ENCODE peak calls at places on chromosomes 13 and 19, in eight cellular contexts. B, T, H, E, Z, Q, L and K are unnamed samples.

GRCh38 chr13:59337070-59337469 is 826.7 kb downstream of the DIAPH3 start:
- DNase-seq in B (no peak), T (no peak), H (no peak), E (no peak), Z (no peak), Q (no peak), L (no peak), K (no peak)

GRCh38 chr19:46753420-46754155 is 7.3 kb upstream of the STRN4 start:
- DNase-seq in B (peak), T (peak), H (peak), E (no peak), Z (peak), Q (peak), L (no peak), K (no peak)

GRCh38 chr19:16612631-16613030 is 15.4 kb downstream of the MED26 start:
- DNase-seq in B (no peak), T (no peak), H (peak), E (no peak), Z (no peak), Q (no peak), L (no peak), K (no peak)

GRCh38 chr13:25380741-25381324 is 9.1 kb downstream of the ATP8A2 start:
- DNase-seq in B (no peak), T (no peak), H (no peak), E (no peak), Z (no peak), Q (no peak), L (no peak), K (no peak)

GRCh38 chr19:18814063-18814462 is 17.7 kb upstream of the UPF1 start:
- DNase-seq in B (no peak), T (no peak), H (peak), E (no peak), Z (no peak), Q (no peak), L (no peak), K (peak)

GRCh38 chr13:104683789-104684188 is 1617.6 kb upstream of the SLC10A2 start:
- DNase-seq in B (no peak), T (no peak), H (no peak), E (no peak), Z (no peak), Q (no peak), L (no peak), K (no peak)

GRCh38 chr13:65940720-65941119 is 1289.4 kb downstream of the PCDH9 start:
- DNase-seq in B (no peak), T (no peak), H (no peak), E (no peak), Z (no peak), Q (peak), L (no peak), K (no peak)

GRCh38 chr13:42225051-42225450 is 46.9 kb upstream of the AKAP11 start:
- DNase-seq in B (no peak), T (no peak), H (no peak), E (no peak), Z (no peak), Q (no peak), L (no peak), K (no peak)

GRCh38 chr13:98959775-98960325 is 18.0 kb downstream of the DOCK9 start:
- DNase-seq in B (no peak), T (no peak), H (no peak), E (no peak), Z (no peak), Q (no peak), L (no peak), K (no peak)

GRCh38 chr19:342128-342455 is 2.5 kb downstream of the MIER2 start:
- DNase-seq in B (no peak), T (no peak), H (no peak), E (no peak), Z (no peak), Q (no peak), L (no peak), K (no peak)

GRCh38 chr19:45211751-45212381 is 33.3 kb downstream of the BLOC1S3 start:
- DNase-seq in B (no peak), T (peak), H (no peak), E (no peak), Z (no peak), Q (peak), L (no peak), K (peak)

GRCh38 chr13:102693250-102693649 is 1.6 kb downstream of the METTL21C start:
- DNase-seq in B (no peak), T (no peak), H (no peak), E (no peak), Z (no peak), Q (no peak), L (no peak), K (no peak)

GRCh38 chr19:16920816-16921529 is 32.2 kb downstream of the F2RL3 start:
- DNase-seq in B (no peak), T (no peak), H (peak), E (no peak), Z (no peak), Q (no peak), L (no peak), K (peak)

GRCh38 chr13:111431241-111431640 is 110.8 kb downstream of the TEX29 start:
- DNase-seq in B (no peak), T (no peak), H (no peak), E (no peak), Z (no peak), Q (no peak), L (no peak), K (no peak)

GRCh38 chr13:75934889-75935288 is 298.8 kb downstream of the LMO7 start:
- DNase-seq in B (no peak), T (no peak), H (no peak), E (no peak), Z (no peak), Q (no peak), L (no peak), K (peak)

GRCh38 chr13:33931397-33931987 is 113.5 kb downstream of the RFC3 start:
- DNase-seq in B (no peak), T (no peak), H (peak), E (no peak), Z (no peak), Q (peak), L (no peak), K (peak)

GRCh38 chr13:85266331-85266730 is 532.9 kb downstream of the SLITRK6 start:
- DNase-seq in B (no peak), T (no peak), H (no peak), E (no peak), Z (no peak), Q (no peak), L (no peak), K (no peak)

GRCh38 chr13:43026262-43026661 is 2.9 kb downstream of the DNAJC15 start:
- DNase-seq in B (no peak), T (no peak), H (no peak), E (no peak), Z (no peak), Q (no peak), L (no peak), K (no peak)

GRCh38 chr13:71039440-71039839 is 827.6 kb downstream of the DACH1 start:
- DNase-seq in B (no peak), T (no peak), H (no peak), E (no peak), Z (no peak), Q (no peak), L (no peak), K (no peak)

GRCh38 chr19:47730521-47730889 is 14.8 kb upstream of the NOP53 start:
- DNase-seq in B (no peak), T (no peak), H (no peak), E (no peak), Z (no peak), Q (no peak), L (no peak), K (no peak)

GRCh38 chr13:49376121-49376520 is 67.7 kb downstream of the CAB39L start:
- DNase-seq in B (no peak), T (no peak), H (no peak), E (no peak), Z (no peak), Q (no peak), L (no peak), K (no peak)

GRCh38 chr13:32164622-32165268 is 133.2 kb downstream of the FRY start:
- DNase-seq in B (peak), T (no peak), H (peak), E (no peak), Z (no peak), Q (peak), L (no peak), K (peak)

GRCh38 chr19:49011194-49011593 is 5.7 kb downstream of the LHB start:
- DNase-seq in B (no peak), T (no peak), H (no peak), E (no peak), Z (no peak), Q (no peak), L (no peak), K (no peak)

GRCh38 chr13:95087746-95088305 is 213.4 kb downstream of the ABCC4 start:
- DNase-seq in B (no peak), T (no peak), H (peak), E (no peak), Z (no peak), Q (no peak), L (no peak), K (peak)

GRCh38 chr13:50576156-50576555 is 267.3 kb downstream of the DLEU7 start:
- DNase-seq in B (no peak), T (no peak), H (no peak), E (no peak), Z (no peak), Q (peak), L (no peak), K (no peak)

GRCh38 chr19:46408611-46409039 is 4.7 kb downstream of the CCDC8 start:
- DNase-seq in B (no peak), T (no peak), H (peak), E (peak), Z (no peak), Q (peak), L (no peak), K (no peak)

GRCh38 chr13:77040076-77040475 is 13.1 kb upstream of the FBXL3 start:
- DNase-seq in B (no peak), T (no peak), H (no peak), E (no peak), Z (no peak), Q (peak), L (no peak), K (no peak)

GRCh38 chr13:24212254-24212653 is 51.7 kb downstream of the SPATA13 start:
- DNase-seq in B (no peak), T (no peak), H (no peak), E (no peak), Z (no peak), Q (peak), L (no peak), K (no peak)

GRCh38 chr19:13953021-13953531 is 767 bp downstream of the DCAF15 start:
- DNase-seq in B (no peak), T (no peak), H (peak), E (no peak), Z (no peak), Q (no peak), L (peak), K (peak)

GRCh38 chr13:32036131-32036695 is 4.6 kb downstream of the FRY start:
- DNase-seq in B (no peak), T (no peak), H (peak), E (no peak), Z (no peak), Q (no peak), L (no peak), K (no peak)

GRCh38 chr19:7989071-7989575 is 16.3 kb downstream of the ELAVL1 start:
- DNase-seq in B (no peak), T (no peak), H (no peak), E (no peak), Z (no peak), Q (no peak), L (no peak), K (peak)

GRCh38 chr19:5048091-5048726 is 79.3 kb downstream of the KDM4B start:
- DNase-seq in B (peak), T (peak), H (peak), E (peak), Z (peak), Q (peak), L (peak), K (peak)

GRCh38 chr13:55160911-55161310 is 1979.8 kb upstream of the PRR20A start:
- DNase-seq in B (no peak), T (no peak), H (no peak), E (no peak), Z (no peak), Q (no peak), L (no peak), K (no peak)

GRCh38 chr19:40358773-40359172 is 10.3 kb downstream of the PLD3 start:
- DNase-seq in B (peak), T (no peak), H (no peak), E (no peak), Z (peak), Q (no peak), L (no peak), K (no peak)

GRCh38 chr19:1087813-1088418 is 7.3 kb downstream of the POLR2E start:
- DNase-seq in B (peak), T (peak), H (no peak), E (no peak), Z (peak), Q (no peak), L (no peak), K (no peak)

GRCh38 chr13:36438594-36439483 is 6.5 kb downstream of the CCNA1 start:
- DNase-seq in B (no peak), T (no peak), H (no peak), E (no peak), Z (no peak), Q (no peak), L (no peak), K (no peak)

DNA sequence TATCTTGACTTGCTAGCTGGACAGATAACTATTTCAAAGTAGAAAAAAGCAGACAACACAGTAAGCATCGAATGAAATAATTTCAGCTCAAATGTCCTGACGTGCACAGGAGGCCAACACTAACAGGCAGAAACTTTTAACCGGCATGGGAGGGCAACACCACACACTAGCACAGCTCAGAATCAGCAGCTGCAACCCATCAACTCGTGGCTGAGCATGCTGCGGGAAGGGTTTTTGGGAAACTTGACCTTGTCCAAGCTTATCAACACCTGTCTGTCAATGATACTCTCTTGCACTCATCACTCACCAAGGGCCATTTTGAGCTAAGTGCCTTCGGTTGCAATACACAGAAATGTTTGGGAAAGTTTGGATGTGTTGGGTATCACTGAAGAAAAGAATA is 483.8 kb downstream of the TSHZ3 start:
- DNase-seq in B (no peak), T (no peak), H (no peak), E (no peak), Z (no peak), Q (no peak), L (no peak), K (no peak)
- TF ChIP-seq CTCF in B (no peak), T (no peak), H (no peak), E (no peak), Z (no peak), Q (no peak), L (no peak), K (no peak)

DNA sequence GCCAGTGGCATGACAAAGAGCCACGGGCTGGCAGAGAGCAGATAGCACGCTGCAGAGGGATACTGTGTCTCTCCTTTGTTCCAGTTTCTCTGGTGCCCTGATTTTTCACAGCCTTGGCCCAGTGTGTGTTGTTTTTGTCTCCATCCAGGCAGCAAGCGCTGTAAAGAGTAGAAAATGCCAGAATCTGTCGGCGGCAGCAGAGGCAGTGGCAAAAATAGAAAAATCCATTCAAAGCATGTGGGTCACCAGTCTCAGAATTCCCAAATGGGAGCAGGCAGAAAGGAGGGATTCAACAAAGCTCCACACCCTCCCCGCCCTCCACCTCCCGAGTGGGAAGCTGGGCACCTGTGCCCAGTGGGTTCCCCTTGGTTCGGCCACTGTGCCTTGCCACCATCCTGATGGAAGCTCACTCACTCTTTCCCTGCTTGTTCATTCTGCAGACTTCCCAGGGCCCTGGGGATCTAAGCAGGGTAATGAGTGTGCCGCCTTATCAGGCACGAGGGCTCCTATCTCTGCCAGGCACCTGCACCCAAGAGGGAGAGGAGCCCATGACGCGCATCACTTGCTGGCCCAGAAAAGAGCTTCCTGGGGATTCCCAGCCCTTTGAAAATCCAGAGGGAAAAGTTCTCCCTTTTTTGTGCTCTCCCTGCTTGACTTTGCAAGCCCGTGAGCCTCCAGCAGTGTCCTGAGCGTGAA is 416.9 kb downstream of the IRS2 start:
- DNase-seq in B (no peak), T (no peak), H (no peak), E (no peak), Z (no peak), Q (no peak), L (no peak), K (no peak)
- TF ChIP-seq CTCF in B (no peak), T (no peak), H (no peak), E (no peak), Z (no peak), Q (no peak), L (no peak), K (no peak)

DNA sequence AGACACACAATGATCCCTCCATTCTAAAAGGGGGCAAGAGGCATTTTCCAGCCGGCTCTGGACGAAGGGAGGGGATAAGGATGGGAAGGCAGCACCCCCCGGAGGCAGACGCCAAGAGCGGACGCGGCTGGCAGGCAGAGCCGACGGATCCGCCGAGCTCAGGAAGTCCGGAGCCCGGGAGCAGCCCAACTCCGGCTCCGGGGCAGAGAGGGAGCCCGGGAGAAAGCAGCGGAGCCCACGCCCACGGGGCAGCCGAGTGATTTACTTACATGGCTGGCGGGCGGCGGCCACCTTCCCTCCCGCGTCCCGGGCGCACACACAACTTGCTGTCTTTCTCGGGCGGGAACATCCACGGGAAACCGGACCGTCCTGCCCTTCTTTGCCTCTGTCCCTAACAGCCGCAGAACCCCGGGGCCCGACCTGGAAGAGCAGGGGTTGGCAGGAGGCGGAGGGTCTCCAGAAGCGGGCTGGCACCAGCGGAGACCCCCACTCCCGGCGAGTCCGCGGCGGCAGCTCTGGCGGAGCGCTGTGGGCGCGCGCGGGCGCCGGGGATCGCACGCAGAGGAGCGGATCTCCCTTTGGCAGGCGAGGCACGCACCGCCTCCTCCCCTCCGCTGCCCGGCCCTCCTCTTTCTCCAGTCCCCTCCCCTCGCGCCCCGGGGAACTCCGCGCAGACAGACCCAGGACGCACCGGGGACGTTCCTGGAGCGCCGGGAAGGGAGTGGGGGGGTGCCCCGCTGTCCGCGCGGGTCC is at the start of gene LHFPL6:
- DNase-seq in B (peak), T (peak), H (peak), E (peak), Z (peak), Q (peak), L (peak), K (peak)
- TF ChIP-seq CTCF in B (peak), T (no peak), H (peak), E (no peak), Z (no peak), Q (no peak), L (no peak), K (peak)

DNA sequence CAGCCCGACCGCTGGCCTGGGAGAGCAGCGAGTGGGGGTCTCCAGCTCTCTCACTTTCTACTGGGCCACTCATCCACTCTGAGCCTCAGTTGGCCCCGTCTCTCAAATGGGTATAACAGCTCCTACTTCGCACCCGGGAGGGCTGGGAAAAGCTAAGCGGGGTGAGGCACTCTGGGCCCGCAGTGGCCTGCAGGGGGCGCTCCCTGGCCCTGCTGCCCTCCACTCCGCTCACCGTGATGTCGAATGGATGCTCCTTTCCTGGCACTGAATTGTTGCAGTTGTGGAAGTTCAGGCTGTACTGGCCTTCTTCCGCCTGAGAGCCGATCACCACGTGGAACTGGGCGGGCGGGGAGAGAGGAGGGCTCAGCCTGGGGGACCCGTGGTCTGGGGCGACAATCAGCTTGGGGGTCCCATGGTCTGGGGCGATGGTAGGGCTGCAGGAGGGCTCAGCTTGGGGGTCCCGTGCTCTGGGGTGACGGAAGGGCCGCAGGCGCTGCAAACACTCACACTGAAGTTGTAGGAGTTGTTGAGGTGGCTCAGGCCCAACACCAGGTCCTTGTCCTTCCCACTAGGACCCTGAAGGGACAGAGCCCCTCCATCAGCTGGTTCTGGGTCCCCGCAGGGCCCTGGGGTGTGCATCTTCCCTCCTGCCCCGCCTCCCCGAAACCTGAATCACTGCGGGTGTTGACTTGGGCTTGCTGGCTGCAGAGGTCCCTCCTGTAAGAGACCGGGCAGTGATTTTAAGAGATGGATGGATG is 3.9 kb downstream of the GPR108 start:
- DNase-seq in B (no peak), T (no peak), H (no peak), E (no peak), Z (no peak), Q (no peak), L (no peak), K (no peak)
- TF ChIP-seq CTCF in B (peak), T (no peak), H (no peak), E (no peak), Z (no peak), Q (no peak), L (no peak), K (peak)

GRCh38 chr13:87280139-87280538 is 391.0 kb upstream of the SLITRK5 start:
- DNase-seq in B (no peak), T (no peak), H (no peak), E (no peak), Z (no peak), Q (no peak), L (no peak), K (peak)
- TF ChIP-seq CTCF in B (no peak), T (no peak), H (peak), E (no peak), Z (no peak), Q (no peak), L (no peak), K (peak)